ENCODE peak calls at places on chromosomes 13 and 19, in four cellular contexts. E is choroid plexus epithelial cell, B is breast epithelium, J is tibial artery. V is an unnamed sample.

GRCh38 chr13:24680258-24680920 is at the start of gene ATP12A:
- DNase-seq in E (no peak), B (no peak), J (no peak), V (no peak)

GRCh38 chr13:21538753-21539152 is 65.2 kb downstream of the MICU2 start:
- DNase-seq in E (no peak), B (no peak), J (no peak), V (no peak)

GRCh38 chr19:862529-863304 is 3.3 kb downstream of the CFD start:
- DNase-seq in E (peak), B (peak), J (no peak), V (peak)

GRCh38 chr19:43439183-43440063 is 24.7 kb downstream of the TEX101 start:
- DNase-seq in E (no peak), B (no peak), J (no peak), V (peak)

GRCh38 chr19:44725251-44725650 is 23.3 kb upstream of the BCL3 start:
- DNase-seq in E (no peak), B (no peak), J (no peak), V (no peak)

GRCh38 chr13:113919761-113920160 is 54.1 kb downstream of the C13orf46 start:
- DNase-seq in E (no peak), B (no peak), J (peak), V (no peak)

GRCh38 chr19:5931251-5931650 is 17.2 kb downstream of the CAPS start:
- DNase-seq in E (no peak), B (no peak), J (no peak), V (no peak)

GRCh38 chr19:368624-369020 is 24.0 kb upstream of the MIER2 start:
- DNase-seq in E (no peak), B (no peak), J (no peak), V (no peak)

GRCh38 chr13:33204130-33204927 is 81.2 kb downstream of the STARD13 start:
- DNase-seq in E (peak), B (no peak), J (peak), V (no peak)

GRCh38 chr13:48431987-48432615 is 19.2 kb upstream of the LPAR6 start:
- DNase-seq in E (peak), B (no peak), J (no peak), V (peak)

GRCh38 chr13:99087954-99088491 is 110.2 kb upstream of the DOCK9 start:
- DNase-seq in E (no peak), B (no peak), J (no peak), V (no peak)

GRCh38 chr13:105961438-105961837 is 574.0 kb downstream of the EFNB2 start:
- DNase-seq in E (no peak), B (no peak), J (no peak), V (no peak)

GRCh38 chr19:53865918-53866696 is 1.6 kb upstream of the MYADM start:
- DNase-seq in E (peak), B (no peak), J (peak), V (peak)

GRCh38 chr13:110179858-110180156 is 127.2 kb downstream of the COL4A1 start:
- DNase-seq in E (no peak), B (no peak), J (no peak), V (no peak)

GRCh38 chr19:40150170-40150569 is 41.1 kb upstream of the MAP3K10 start:
- DNase-seq in E (peak), B (no peak), J (no peak), V (no peak)

GRCh38 chr13:79671420-79671819 is 190.5 kb downstream of the NDFIP2 start:
- DNase-seq in E (no peak), B (no peak), J (no peak), V (no peak)

GRCh38 chr13:99911069-99911964 is 60.2 kb downstream of the ZIC5 start:
- DNase-seq in E (no peak), B (no peak), J (no peak), V (no peak)

GRCh38 chr19:342801-343421 is 1.7 kb downstream of the MIER2 start:
- DNase-seq in E (peak), B (no peak), J (peak), V (peak)

GRCh38 chr13:48571121-48571901 is 38.4 kb upstream of the RCBTB2 start:
- DNase-seq in E (peak), B (no peak), J (peak), V (no peak)

GRCh38 chr19:32976223-32976805 is 4.3 kb downstream of the FAAP24 start:
- DNase-seq in E (peak), B (peak), J (peak), V (peak)

GRCh38 chr19:49558591-49558990 is 21.8 kb downstream of the NOSIP start:
- DNase-seq in E (no peak), B (no peak), J (no peak), V (no peak)

GRCh38 chr13:29892149-29892548 is 41.7 kb upstream of the UBL3 start:
- DNase-seq in E (no peak), B (no peak), J (no peak), V (no peak)

GRCh38 chr13:69567514-69567913 is 540.1 kb upstream of the ATXN8OS start:
- DNase-seq in E (no peak), B (no peak), J (no peak), V (no peak)

GRCh38 chr13:27280009-27280646 is 9.5 kb downstream of the RASL11A start:
- DNase-seq in E (peak), B (no peak), J (no peak), V (no peak)

GRCh38 chr13:95233026-95233635 is 68.1 kb downstream of the ABCC4 start:
- DNase-seq in E (no peak), B (no peak), J (no peak), V (no peak)

GRCh38 chr13:27259831-27260230 is 8.5 kb downstream of the RPL21 start:
- DNase-seq in E (peak), B (no peak), J (no peak), V (no peak)

GRCh38 chr13:113355621-113356020 is 8.3 kb downstream of the GRTP1 start:
- DNase-seq in E (no peak), B (no peak), J (no peak), V (no peak)

GRCh38 chr19:35213678-35214632 is 14.6 kb downstream of the FAM187B start:
- DNase-seq in E (peak), B (peak), J (peak), V (peak)

GRCh38 chr13:113996081-113996911 is 22.4 kb upstream of the C13orf46 start:
- DNase-seq in E (no peak), B (no peak), J (no peak), V (no peak)

GRCh38 chr19:10695401-10696398 is 5.5 kb upstream of the QTRT1 start:
- DNase-seq in E (peak), B (peak), J (peak), V (peak)

GRCh38 chr13:51950722-51951121 is 60.5 kb downstream of the ATP7B start:
- DNase-seq in E (no peak), B (no peak), J (no peak), V (no peak)

GRCh38 chr13:46571189-46571901 is 18.4 kb downstream of the LRCH1 start:
- DNase-seq in E (peak), B (no peak), J (no peak), V (no peak)

GRCh38 chr19:15185188-15185587 is 15.6 kb downstream of the NOTCH3 start:
- DNase-seq in E (no peak), B (no peak), J (no peak), V (no peak)

GRCh38 chr13:30450066-30450465 is 15.7 kb downstream of the HMGB1 start:
- DNase-seq in E (no peak), B (no peak), J (no peak), V (no peak)

GRCh38 chr19:4645718-4646117 is 6.4 kb downstream of the TNFAIP8L1 start:
- DNase-seq in E (no peak), B (no peak), J (no peak), V (no peak)
- TF ChIP-seq CTCF in E (no peak), B (no peak), J (no peak), V (no peak)

DNA sequence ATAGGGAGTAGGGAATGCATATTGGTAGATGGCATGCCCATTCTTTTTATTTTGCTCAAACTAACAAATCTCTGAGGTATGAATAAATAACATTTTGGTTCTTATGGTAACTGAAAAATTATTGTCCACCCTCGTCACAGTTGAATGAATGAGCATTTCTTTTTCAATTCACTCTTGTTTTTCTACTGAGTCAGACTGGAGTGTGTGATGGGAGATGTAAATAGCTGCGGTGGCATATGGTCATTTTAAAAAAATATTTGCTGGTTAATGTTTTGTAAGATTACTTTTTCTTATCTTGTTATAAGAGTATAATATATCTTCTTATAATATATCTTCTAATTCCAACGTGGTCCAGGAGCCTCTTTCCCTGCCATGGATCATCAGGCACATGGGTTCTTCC is 586.5 kb downstream of the SLITRK5 start:
- DNase-seq in E (no peak), B (no peak), J (no peak), V (no peak)
- TF ChIP-seq CTCF in E (no peak), B (no peak), J (no peak), V (no peak)

GRCh38 chr13:57716295-57716694 is 84.8 kb downstream of the PCDH17 start:
- DNase-seq in E (no peak), B (no peak), J (no peak), V (peak)
- TF ChIP-seq CTCF in E (no peak), B (no peak), J (no peak), V (no peak)

GRCh38 chr13:89361909-89362308 is 1690.7 kb downstream of the SLITRK5 start:
- DNase-seq in E (peak), B (no peak), J (no peak), V (peak)
- TF ChIP-seq CTCF in E (peak), B (no peak), J (no peak), V (no peak)

GRCh38 chr19:46404039-46404883 is 9.1 kb downstream of the CCDC8 start:
- DNase-seq in E (no peak), B (no peak), J (peak), V (no peak)
- TF ChIP-seq CTCF in E (peak), B (no peak), J (no peak), V (no peak)

V was measured in MCF 10A.